ENCODE peak calls at places on chromosomes 7 and 10, in five cellular contexts. R, S, V, A and P are unnamed samples.

GRCh38 chr10:61903991-61904350 is 2.5 kb downstream of the ARID5B start:
- DNase-seq in R (no peak), S (no peak), V (no peak), A (no peak), P (no peak)

GRCh38 chr10:100829103-100829870 is 83.5 kb upstream of the SLF2 start:
- DNase-seq in R (no peak), S (no peak), V (peak), A (no peak), P (peak)

GRCh38 chr10:14822879-14823755 is 14.7 kb downstream of the CDNF start:
- DNase-seq in R (peak), S (peak), V (peak), A (peak), P (peak)

GRCh38 chr10:45627412-45628048 is 45.0 kb downstream of the ZFAND4 start:
- DNase-seq in R (no peak), S (no peak), V (no peak), A (no peak), P (no peak)

GRCh38 chr7:47414342-47415288 is 167.3 kb downstream of the TNS3 start:
- DNase-seq in R (no peak), S (no peak), V (no peak), A (no peak), P (no peak)

GRCh38 chr10:74034301-74034700 is 36.4 kb downstream of the VCL start:
- DNase-seq in R (no peak), S (no peak), V (peak), A (no peak), P (no peak)

GRCh38 chr7:106255246-106255645 is 29.5 kb downstream of the NAMPT start:
- DNase-seq in R (no peak), S (no peak), V (peak), A (no peak), P (peak)

GRCh38 chr10:132066186-132066585 is 440 bp downstream of the JAKMIP3 start:
- DNase-seq in R (no peak), S (no peak), V (no peak), A (peak), P (no peak)

GRCh38 chr7:5635461-5636445 is 145.7 kb downstream of the RNF216 start:
- DNase-seq in R (peak), S (no peak), V (no peak), A (peak), P (no peak)

GRCh38 chr7:24408798-24409428 is 124.9 kb downstream of the NPY start:
- DNase-seq in R (no peak), S (no peak), V (no peak), A (no peak), P (no peak)

GRCh38 chr7:107877731-107878382 is 13.1 kb upstream of the DLD start:
- DNase-seq in R (no peak), S (no peak), V (no peak), A (no peak), P (no peak)

GRCh38 chr10:116598326-116598725 is 7.6 kb downstream of the PNLIPRP1 start:
- DNase-seq in R (no peak), S (no peak), V (no peak), A (no peak), P (no peak)

GRCh38 chr10:51965451-51965850 is 266.1 kb upstream of the CSTF2T start:
- DNase-seq in R (no peak), S (no peak), V (no peak), A (no peak), P (no peak)

GRCh38 chr7:140016540-140016939 is 46.2 kb downstream of the PARP12 start:
- DNase-seq in R (no peak), S (no peak), V (no peak), A (peak), P (no peak)

GRCh38 chr10:110672580-110672919 is 28.4 kb downstream of the RBM20 start:
- DNase-seq in R (no peak), S (no peak), V (no peak), A (no peak), P (no peak)

GRCh38 chr10:32205666-32206065 is 141.3 kb downstream of the EPC1 start:
- DNase-seq in R (no peak), S (no peak), V (no peak), A (peak), P (no peak)

GRCh38 chr7:42155836-42156540 is 81.0 kb downstream of the GLI3 start:
- DNase-seq in R (no peak), S (no peak), V (no peak), A (no peak), P (no peak)

GRCh38 chr10:50310560-50311174 is 59.4 kb upstream of the ASAH2 start:
- DNase-seq in R (no peak), S (peak), V (no peak), A (no peak), P (no peak)

GRCh38 chr7:112487457-112487856 is 6.7 kb downstream of the LSMEM1 start:
- DNase-seq in R (no peak), S (no peak), V (no peak), A (no peak), P (no peak)

GRCh38 chr10:15120523-15120922 is 23.4 kb downstream of the RPP38 start:
- DNase-seq in R (no peak), S (no peak), V (no peak), A (no peak), P (no peak)

GRCh38 chr10:47253651-47254375 is 46.2 kb upstream of the GDF10 start:
- DNase-seq in R (peak), S (no peak), V (no peak), A (peak), P (no peak)

GRCh38 chr10:73376679-73377078 is 18.0 kb upstream of the CFAP70 start:
- DNase-seq in R (no peak), S (no peak), V (no peak), A (no peak), P (no peak)

GRCh38 chr7:676246-676971 is 50.1 kb upstream of the DNAAF5 start:
- DNase-seq in R (no peak), S (no peak), V (no peak), A (no peak), P (no peak)

GRCh38 chr7:18361756-18362155 is 133.8 kb upstream of the HDAC9 start:
- DNase-seq in R (no peak), S (no peak), V (no peak), A (no peak), P (no peak)

GRCh38 chr10:76576276-76576962 is 1061.2 kb downstream of the KCNMA1 start:
- DNase-seq in R (no peak), S (no peak), V (no peak), A (no peak), P (no peak)

GRCh38 chr7:105621617-105622016 is 40.3 kb upstream of the EFCAB10 start:
- DNase-seq in R (peak), S (no peak), V (no peak), A (no peak), P (no peak)

GRCh38 chr7:133797818-133798485 is 329.2 kb upstream of the LRGUK start:
- DNase-seq in R (no peak), S (no peak), V (no peak), A (no peak), P (no peak)

GRCh38 chr7:70695804-70696104 is 436.2 kb upstream of the GALNT17 start:
- DNase-seq in R (no peak), S (no peak), V (no peak), A (no peak), P (peak)

GRCh38 chr10:89615824-89616223 is 29.2 kb downstream of the PANK1 start:
- DNase-seq in R (no peak), S (no peak), V (no peak), A (no peak), P (no peak)

GRCh38 chr7:101537205-101537604 is 91.9 kb downstream of the MYL10 start:
- DNase-seq in R (no peak), S (no peak), V (no peak), A (no peak), P (no peak)

GRCh38 chr7:96708872-96709271 is 774 bp downstream of the SEM1 start:
- DNase-seq in R (no peak), S (no peak), V (no peak), A (peak), P (no peak)

GRCh38 chr7:107123392-107123791 is 45.4 kb upstream of the HBP1 start:
- DNase-seq in R (no peak), S (no peak), V (no peak), A (no peak), P (no peak)

GRCh38 chr7:55575098-55575497 is 2.8 kb upstream of the VOPP1 start:
- DNase-seq in R (no peak), S (no peak), V (no peak), A (no peak), P (no peak)

GRCh38 chr7:1123721-1124120 is 35.8 kb downstream of the GPER1 start:
- DNase-seq in R (peak), S (no peak), V (no peak), A (peak), P (no peak)

GRCh38 chr7:46909601-46910051 is 672.3 kb downstream of the TNS3 start:
- DNase-seq in R (no peak), S (no peak), V (no peak), A (no peak), P (no peak)

GRCh38 chr10:27252267-27253000 is 11.8 kb upstream of the ACBD5 start:
- DNase-seq in R (no peak), S (peak), V (peak), A (peak), P (peak)

GRCh38 chr10:70932415-70933196 is 44.2 kb upstream of the PCBD1 start:
- DNase-seq in R (no peak), S (no peak), V (no peak), A (peak), P (no peak)

GRCh38 chr7:112462236-112462635 is 12.0 kb downstream of the IFRD1 start:
- DNase-seq in R (no peak), S (no peak), V (no peak), A (peak), P (no peak)

GRCh38 chr10:12165036-12165435 is 30.7 kb downstream of the NUDT5 start:
- DNase-seq in R (no peak), S (no peak), V (no peak), A (no peak), P (no peak)